ENCODE peak calls at places on chromosomes 3 and 15, in ten cellular contexts. J is fibroblast of the conjunctiva; Y is IMR-90; N is activated naive CD4-positive, alpha-beta T cell; U is mesenteric fat pad; M is LoVo; L is small intestine; V is NCI-H2081; C is HAP-1; R is progenitor cell of endocrine pancreas. G is an unnamed sample.

GRCh38 chr3:108552267-108553159 is 36.7 kb downstream of the CIP2A start:
- DNase-seq in J (peak), Y (peak), N (no peak), U (no peak), M (peak), L (peak), V (peak), C (peak), R (no peak), G (peak)

GRCh38 chr3:158918008-158918407 is 116.2 kb downstream of the MFSD1 start:
- DNase-seq in J (peak), Y (peak), N (no peak), U (no peak), M (peak), L (peak), V (peak), C (peak), R (peak), G (peak)

GRCh38 chr15:95574053-95574452 is 756.4 kb upstream of the NR2F2 start:
- DNase-seq in J (no peak), Y (no peak), N (no peak), U (no peak), M (no peak), L (no peak), V (no peak), C (no peak), R (no peak), G (no peak)

GRCh38 chr3:39637807-39638206 is 170.3 kb downstream of the MOBP start:
- DNase-seq in J (peak), Y (peak), N (no peak), U (no peak), M (peak), L (no peak), V (no peak), C (no peak), R (no peak), G (peak)

GRCh38 chr15:66883322-66883911 is 181.4 kb downstream of the SMAD6 start:
- DNase-seq in J (peak), Y (peak), N (no peak), U (peak), M (peak), L (no peak), V (no peak), C (peak), R (peak), G (peak)

GRCh38 chr3:99542771-99543518 is 95.4 kb upstream of the COL8A1 start:
- DNase-seq in J (no peak), Y (no peak), N (no peak), U (no peak), M (no peak), L (no peak), V (no peak), C (no peak), R (no peak), G (no peak)

GRCh38 chr3:77065750-77066149 is 25.9 kb downstream of the ROBO2 start:
- DNase-seq in J (no peak), Y (no peak), N (no peak), U (no peak), M (no peak), L (no peak), V (no peak), C (no peak), R (no peak), G (no peak)

GRCh38 chr3:141782386-141782932 is 19.3 kb downstream of the GRK7 start:
- DNase-seq in J (no peak), Y (no peak), N (no peak), U (peak), M (no peak), L (peak), V (no peak), C (no peak), R (no peak), G (peak)

GRCh38 chr3:172129868-172130751 is 90.7 kb downstream of the FNDC3B start:
- DNase-seq in J (peak), Y (peak), N (no peak), U (peak), M (peak), L (peak), V (no peak), C (no peak), R (no peak), G (peak)

GRCh38 chr3:167113466-167113865 is 266.6 kb downstream of the ZBBX start:
- DNase-seq in J (no peak), Y (no peak), N (no peak), U (no peak), M (no peak), L (no peak), V (no peak), C (no peak), R (no peak), G (no peak)

GRCh38 chr3:36124118-36124796 is 256.0 kb upstream of the STAC start:
- DNase-seq in J (peak), Y (peak), N (no peak), U (no peak), M (peak), L (no peak), V (peak), C (no peak), R (peak), G (peak)

GRCh38 chr15:38069506-38069905 is 135.1 kb downstream of the TMCO5A start:
- DNase-seq in J (peak), Y (peak), N (no peak), U (no peak), M (peak), L (peak), V (peak), C (peak), R (no peak), G (peak)

GRCh38 chr3:190989213-190989612 is 126.7 kb upstream of the GMNC start:
- DNase-seq in J (no peak), Y (no peak), N (no peak), U (no peak), M (no peak), L (no peak), V (no peak), C (no peak), R (no peak), G (no peak)

GRCh38 chr15:73924258-73924921 is 1.9 kb upstream of the LOXL1 start:
- DNase-seq in J (peak), Y (peak), N (no peak), U (no peak), M (no peak), L (no peak), V (no peak), C (no peak), R (no peak), G (peak)

GRCh38 chr3:184176377-184177330 is 2.0 kb downstream of the AP2M1 start:
- DNase-seq in J (peak), Y (peak), N (no peak), U (no peak), M (no peak), L (peak), V (no peak), C (peak), R (no peak), G (peak)

GRCh38 chr3:141392416-141392815 is 24.1 kb downstream of the ZBTB38 start:
- DNase-seq in J (no peak), Y (no peak), N (no peak), U (no peak), M (no peak), L (no peak), V (no peak), C (no peak), R (no peak), G (no peak)

GRCh38 chr15:41790756-41791546 is 16.7 kb downstream of the MAPKBP1 start:
- DNase-seq in J (peak), Y (peak), N (no peak), U (no peak), M (peak), L (peak), V (no peak), C (no peak), R (no peak), G (peak)

GRCh38 chr3:127162947-127163645 is 29.8 kb upstream of the PRR23E start:
- DNase-seq in J (no peak), Y (no peak), N (no peak), U (peak), M (no peak), L (no peak), V (no peak), C (peak), R (peak), G (no peak)

GRCh38 chr15:61383421-61383820 is 154.3 kb upstream of the RORA start:
- DNase-seq in J (peak), Y (peak), N (no peak), U (no peak), M (no peak), L (no peak), V (no peak), C (no peak), R (no peak), G (peak)

GRCh38 chr15:61169904-61170695 is 59.0 kb downstream of the RORA start:
- DNase-seq in J (no peak), Y (no peak), N (no peak), U (no peak), M (no peak), L (no peak), V (no peak), C (no peak), R (no peak), G (no peak)

GRCh38 chr3:47984089-47984759 is 32.0 kb downstream of the MAP4 start:
- DNase-seq in J (peak), Y (peak), N (no peak), U (no peak), M (no peak), L (no peak), V (no peak), C (no peak), R (no peak), G (peak)

GRCh38 chr3:17372362-17372761 is 370.1 kb downstream of the TBC1D5 start:
- DNase-seq in J (no peak), Y (no peak), N (no peak), U (no peak), M (no peak), L (no peak), V (no peak), C (no peak), R (no peak), G (no peak)

GRCh38 chr3:178353292-178353814 is 182.9 kb upstream of the KCNMB2 start:
- DNase-seq in J (peak), Y (peak), N (no peak), U (no peak), M (no peak), L (no peak), V (no peak), C (peak), R (no peak), G (peak)

GRCh38 chr3:8938021-8938420 is 25.3 kb downstream of the RAD18 start:
- DNase-seq in J (peak), Y (peak), N (no peak), U (no peak), M (peak), L (no peak), V (no peak), C (no peak), R (no peak), G (peak)

GRCh38 chr3:143120716-143121239 is 1.2 kb downstream of the CHST2 start:
- DNase-seq in J (no peak), Y (peak), N (peak), U (no peak), M (no peak), L (no peak), V (no peak), C (no peak), R (peak), G (peak)

GRCh38 chr15:101563397-101563796 is 73.9 kb upstream of the PCSK6 start:
- DNase-seq in J (no peak), Y (no peak), N (no peak), U (no peak), M (no peak), L (no peak), V (no peak), C (no peak), R (no peak), G (no peak)

GRCh38 chr15:72445426-72445825 is 28.7 kb upstream of the ARIH1 start:
- DNase-seq in J (no peak), Y (no peak), N (no peak), U (no peak), M (peak), L (no peak), V (no peak), C (no peak), R (no peak), G (no peak)

GRCh38 chr3:113626513-113627371 is 69.7 kb downstream of the USF3 start:
- DNase-seq in J (peak), Y (peak), N (no peak), U (no peak), M (no peak), L (peak), V (peak), C (peak), R (peak), G (peak)

GRCh38 chr3:126288314-126288713 is 68.9 kb downstream of the KLF15 start:
- DNase-seq in J (no peak), Y (no peak), N (no peak), U (no peak), M (no peak), L (no peak), V (no peak), C (no peak), R (no peak), G (no peak)

GRCh38 chr3:128499724-128500275 is 6.8 kb upstream of the GATA2 start:
- DNase-seq in J (no peak), Y (no peak), N (no peak), U (no peak), M (no peak), L (no peak), V (no peak), C (no peak), R (no peak), G (no peak)

GRCh38 chr15:49865925-49866757 is 245.3 kb downstream of the DTWD1 start:
- DNase-seq in J (no peak), Y (no peak), N (no peak), U (no peak), M (peak), L (no peak), V (peak), C (no peak), R (no peak), G (no peak)

GRCh38 chr15:29130461-29130860 is 139.2 kb downstream of the NSMCE3 start:
- DNase-seq in J (no peak), Y (no peak), N (no peak), U (no peak), M (no peak), L (no peak), V (no peak), C (no peak), R (no peak), G (no peak)

GRCh38 chr15:30033763-30034162 is 49.0 kb upstream of the GOLGA8J start:
- DNase-seq in J (no peak), Y (no peak), N (no peak), U (no peak), M (no peak), L (no peak), V (no peak), C (no peak), R (no peak), G (no peak)